ENCODE peak calls at places on chromosomes 5 and 9, in seven cellular contexts. A is HCT116, Q is GM12878, M is K562, X is H1, F is HepG2, W is SK-N-SH. L is an unnamed sample.

GRCh38 chr9:132987021-132987620 is 8.6 kb downstream of the GFI1B start:
- DNase-seq in A (no peak), Q (no peak), M (no peak), X (no peak), F (no peak), W (no peak), L (no peak)

GRCh38 chr9:86217076-86217475 is 42.4 kb downstream of the C9orf153 start:
- DNase-seq in A (no peak), Q (no peak), M (no peak), X (no peak), F (no peak), W (no peak), L (no peak)

GRCh38 chr9:122051401-122052346 is 41.4 kb downstream of the TTLL11 start:
- DNase-seq in A (no peak), Q (peak; percentile 23), M (peak; percentile 82), X (no peak), F (no peak), W (no peak), L (no peak)

GRCh38 chr5:149822310-149822709 is 92.2 kb downstream of the PPARGC1B start:
- DNase-seq in A (no peak), Q (no peak), M (no peak), X (no peak), F (no peak), W (no peak), L (no peak)

GRCh38 chr5:138148811-138149210 is 9.6 kb upstream of the NME5 start:
- DNase-seq in A (peak; percentile 46), Q (no peak), M (peak; percentile 28), X (no peak), F (no peak), W (no peak), L (no peak)

GRCh38 chr5:919356-920000 is 26.8 kb downstream of the TRIP13 start:
- DNase-seq in A (no peak), Q (no peak), M (no peak), X (no peak), F (peak; percentile 96), W (no peak), L (peak; percentile 89)

GRCh38 chr5:140608730-140609520 is 24.1 kb downstream of the CD14 start:
- DNase-seq in A (no peak), Q (no peak), M (no peak), X (no peak), F (no peak), W (no peak), L (no peak)

GRCh38 chr5:42655982-42656660 is 100.5 kb upstream of the CCDC152 start:
- DNase-seq in A (no peak), Q (no peak), M (no peak), X (no peak), F (no peak), W (no peak), L (peak; percentile 51)

GRCh38 chr9:23587433-23587832 is 238.6 kb downstream of the ELAVL2 start:
- DNase-seq in A (no peak), Q (no peak), M (no peak), X (no peak), F (no peak), W (no peak), L (no peak)

GRCh38 chr5:75603421-75603820 is 7.8 kb upstream of the ANKDD1B start:
- DNase-seq in A (no peak), Q (no peak), M (no peak), X (no peak), F (no peak), W (no peak), L (no peak)

GRCh38 chr5:14870347-14871083 is 1.1 kb downstream of the ANKH start:
- DNase-seq in A (no peak), Q (no peak), M (no peak), X (no peak), F (no peak), W (peak; percentile 49), L (no peak)

GRCh38 chr9:20873240-20873860 is 158.1 kb downstream of the HACD4 start:
- DNase-seq in A (no peak), Q (no peak), M (no peak), X (no peak), F (no peak), W (no peak), L (no peak)

GRCh38 chr5:148697177-148697820 is 43.0 kb upstream of the HTR4 start:
- DNase-seq in A (no peak), Q (no peak), M (peak; percentile 63), X (no peak), F (no peak), W (no peak), L (no peak)

GRCh38 chr9:121656941-121657340 is 5.5 kb downstream of the DAB2IP start:
- DNase-seq in A (no peak), Q (no peak), M (no peak), X (no peak), F (no peak), W (no peak), L (no peak)

GRCh38 chr5:68368686-68369359 is 153.3 kb downstream of the PIK3R1 start:
- DNase-seq in A (no peak), Q (no peak), M (no peak), X (no peak), F (no peak), W (no peak), L (no peak)

GRCh38 chr5:44048268-44048984 is 340.8 kb downstream of the FGF10 start:
- DNase-seq in A (no peak), Q (no peak), M (no peak), X (no peak), F (no peak), W (no peak), L (no peak)

GRCh38 chr9:102950341-102950740 is 44.8 kb upstream of the CYLC2 start:
- DNase-seq in A (no peak), Q (no peak), M (no peak), X (no peak), F (no peak), W (no peak), L (no peak)
- TF ChIP-seq JUND in A (no peak), Q (no peak), M (no peak), X (no peak), F (no peak), W (no peak), L (no peak)

GRCh38 chr9:36191696-36192095 is 975 bp downstream of the CLTA start:
- DNase-seq in A (no peak), Q (no peak), M (no peak), X (no peak), F (no peak), W (no peak), L (no peak)

GRCh38 chr9:36191290-36191645 is 547 bp downstream of the CLTA start:
- DNase-seq in A (no peak), Q (no peak), M (peak; percentile 20), X (no peak), F (no peak), W (no peak), L (peak; percentile 20)

GRCh38 chr9:36190388-36191289 is at the start of gene CLTA:
- DNase-seq in A (peak; percentile 98), Q (peak; percentile 97), M (peak; percentile 97), X (peak; percentile 93), F (peak; percentile 99), W (peak; percentile 98), L (peak; percentile 98)

GRCh38 chr9:36188212-36188611 is 2.5 kb upstream of the CLTA start:
- DNase-seq in A (no peak), Q (no peak), M (no peak), X (no peak), F (no peak), W (no peak), L (no peak)

DNA sequence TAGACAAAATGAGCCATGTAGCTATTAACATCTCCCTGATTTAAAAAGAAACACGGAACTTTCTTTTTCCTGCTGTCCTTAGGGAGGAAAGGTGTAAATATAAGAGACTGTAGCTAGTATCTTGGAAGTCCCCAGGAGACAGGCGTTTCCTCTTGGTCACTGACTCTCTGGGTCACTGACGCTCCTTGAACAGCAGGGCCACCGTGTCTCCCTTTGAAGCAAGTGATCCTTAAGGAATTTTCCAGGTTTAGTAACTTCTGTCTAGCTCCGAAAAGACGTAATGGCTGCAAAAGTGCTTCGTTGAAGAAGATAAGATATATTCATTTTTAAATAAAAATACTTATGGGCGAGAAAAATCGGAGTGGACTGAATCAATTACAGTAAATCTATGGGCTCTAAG is 743 bp upstream of the CLTA start:
- DNase-seq in A (no peak), Q (no peak), M (peak; percentile 33), X (no peak), F (no peak), W (no peak), L (no peak)
- TF ChIP-seq JUND in A (peak; percentile 6), Q (no peak), M (no peak), X (no peak), F (no peak), W (no peak), L (no peak)

DNA sequence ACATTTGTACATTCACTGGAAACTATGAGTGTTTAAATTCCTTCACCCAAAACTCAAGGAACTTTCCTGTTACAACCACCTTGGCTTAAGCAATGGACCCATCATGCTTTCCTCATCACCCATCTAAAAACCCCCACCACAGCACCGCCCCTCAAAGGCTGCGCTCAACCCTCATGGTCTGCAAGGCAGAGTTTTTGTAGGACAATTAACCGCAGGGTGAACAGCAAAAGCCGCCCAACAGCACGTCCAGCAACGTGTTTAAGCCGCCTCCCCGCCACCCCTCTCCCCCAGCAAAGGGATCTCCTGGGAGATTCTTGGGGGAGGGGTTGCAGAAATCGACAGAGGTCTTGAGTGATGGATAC is 2.0 kb downstream of the ROR2 start:
- DNase-seq in A (no peak), Q (no peak), M (peak; percentile 77), X (no peak), F (no peak), W (peak; percentile 44), L (no peak)
- TF ChIP-seq JUND in A (no peak), Q (no peak), M (no peak), X (no peak), F (no peak), W (no peak), L (no peak)

GRCh38 chr9:125317704-125318103 is 56.1 kb downstream of the GAPVD1 start:
- DNase-seq in A (no peak), Q (no peak), M (no peak), X (no peak), F (no peak), W (no peak), L (no peak)
- TF ChIP-seq JUND in A (no peak), Q (no peak), M (no peak), X (no peak), F (no peak), W (no peak), L (no peak)

DNA sequence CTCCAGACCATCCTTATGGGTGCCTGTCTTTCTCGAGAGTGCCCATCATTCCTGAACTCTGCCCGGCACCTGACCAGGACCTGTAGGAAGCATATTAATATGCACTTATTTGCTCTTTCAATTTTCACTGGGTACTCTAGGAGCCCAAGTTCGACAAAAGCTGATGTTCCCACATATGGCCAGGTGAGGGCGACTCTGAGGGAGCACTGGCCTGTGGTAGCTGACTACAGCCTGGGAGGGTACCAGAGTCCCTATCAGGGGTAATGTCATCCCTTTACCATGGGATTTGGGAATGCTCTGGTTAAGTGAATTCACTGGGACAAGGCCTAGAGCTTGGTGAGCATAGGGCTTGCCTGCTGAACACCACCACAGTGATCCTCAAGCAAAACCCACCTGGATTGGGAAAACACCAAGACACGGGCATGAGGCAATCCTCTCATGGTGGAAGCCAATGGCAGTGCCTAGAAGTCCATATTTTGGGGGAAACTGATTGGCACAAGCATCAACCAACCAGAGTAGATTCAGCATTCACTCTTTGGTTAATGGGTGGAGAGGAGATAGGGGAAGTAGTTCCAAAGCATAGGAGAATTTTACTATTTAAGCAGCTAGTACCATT is 112.2 kb downstream of the MTX3 start:
- DNase-seq in A (peak; percentile 31), Q (no peak), M (peak; percentile 43), X (peak; percentile 87), F (peak; percentile 13), W (peak; percentile 32), L (peak; percentile 30)
- TF ChIP-seq JUND in A (no peak), Q (no peak), M (no peak), X (no peak), F (no peak), W (no peak), L (no peak)

GRCh38 chr5:97628011-97628410 is 445.0 kb upstream of the RIOK2 start:
- DNase-seq in A (no peak), Q (no peak), M (no peak), X (no peak), F (no peak), W (no peak), L (no peak)
- TF ChIP-seq JUND in A (no peak), Q (no peak), M (no peak), X (no peak), F (no peak), W (no peak), L (no peak)